ENCODE peak calls at places on chromosome 1, in nine cellular contexts. S is AG04450, B is DND-41, Z is esophagus muscularis mucosa, F is sigmoid colon, Q is tibial artery, Y is amniotic stem cell, D is SHP77, P is T47D. A is an unnamed sample.

GRCh38 chr1:18112611-18113010 is 5.0 kb downstream of the IGSF21 start:
- DNase-seq in S (no peak), B (no peak), Z (no peak), F (no peak), Q (no peak), Y (no peak), D (no peak), P (no peak), A (no peak)

GRCh38 chr1:170665625-170666024 is 1.7 kb downstream of the PRRX1 start:
- DNase-seq in S (no peak), B (no peak), Z (no peak), F (no peak), Q (no peak), Y (no peak), D (no peak), P (no peak), A (no peak)

GRCh38 chr1:38279148-38279547 is 232.6 kb upstream of the POU3F1 start:
- DNase-seq in S (no peak), B (no peak), Z (no peak), F (no peak), Q (no peak), Y (no peak), D (no peak), P (no peak), A (no peak)

GRCh38 chr1:150813028-150813707 is 5.1 kb upstream of the CTSK start:
- DNase-seq in S (peak), B (no peak), Z (no peak), F (peak), Q (peak), Y (no peak), D (peak), P (peak), A (peak)

GRCh38 chr1:87449348-87449963 is 120.8 kb downstream of the LMO4 start:
- DNase-seq in S (no peak), B (no peak), Z (no peak), F (peak), Q (peak), Y (no peak), D (peak), P (peak), A (no peak)

GRCh38 chr1:151277249-151277648 is 4.8 kb upstream of the ZNF687 start:
- DNase-seq in S (no peak), B (no peak), Z (no peak), F (no peak), Q (no peak), Y (no peak), D (no peak), P (no peak), A (no peak)

GRCh38 chr1:226397955-226398636 is 9.8 kb downstream of the PARP1 start:
- DNase-seq in S (no peak), B (no peak), Z (no peak), F (no peak), Q (no peak), Y (no peak), D (no peak), P (no peak), A (no peak)

GRCh38 chr1:225766967-225767413 is 10.6 kb upstream of the SRP9 start:
- DNase-seq in S (peak), B (no peak), Z (no peak), F (peak), Q (peak), Y (peak), D (no peak), P (no peak), A (no peak)

GRCh38 chr1:169460193-169460833 is 25.4 kb downstream of the SLC19A2 start:
- DNase-seq in S (no peak), B (no peak), Z (no peak), F (no peak), Q (no peak), Y (no peak), D (no peak), P (peak), A (no peak)

A was measured in Caco-2.